ENCODE peak calls at places on chromosomes 11 and 22, in four cellular contexts. T is endothelial cell of umbilical vein, L is uterus, R is spleen. N is an unnamed sample.
A peak's percentile ranks its signal among the peaks of the same experiment; 100 is the strongest.

GRCh38 chr11:115193931-115194797 is 310.1 kb downstream of the CADM1 start:
- DNase-seq in T (no peak), L (no peak), R (no peak), N (peak; percentile 26)

GRCh38 chr11:33773399-33774355 is 643 bp downstream of the FBXO3 start:
- DNase-seq in T (peak; percentile 40), L (no peak), R (peak; percentile 93), N (no peak)

GRCh38 chr11:70507466-70508230 is 109.3 kb downstream of the CTTN start:
- DNase-seq in T (no peak), L (no peak), R (peak; percentile 47), N (no peak)

GRCh38 chr11:66491315-66491935 is 11.2 kb downstream of the DPP3 start:
- DNase-seq in T (no peak), L (no peak), R (no peak), N (no peak)

GRCh38 chr11:28245131-28245530 is 136.9 kb downstream of the METTL15 start:
- DNase-seq in T (no peak), L (no peak), R (no peak), N (peak; percentile 88)

GRCh38 chr22:20552913-20553401 is 45.5 kb downstream of the MED15 start:
- DNase-seq in T (peak; percentile 91), L (no peak), R (peak; percentile 74), N (no peak)

GRCh38 chr11:34654491-34655334 is 33.8 kb downstream of the EHF start:
- DNase-seq in T (no peak), L (no peak), R (no peak), N (peak; percentile 37)

GRCh38 chr11:69650832-69651344 is 9.9 kb downstream of the CCND1 start:
- DNase-seq in T (no peak), L (no peak), R (peak; percentile 54), N (no peak)

GRCh38 chr22:36238348-36239149 is 778 bp downstream of the APOL2 start:
- DNase-seq in T (peak; percentile 53), L (peak; percentile 53), R (peak; percentile 79), N (no peak)

GRCh38 chr22:23245799-23246136 is 65.5 kb downstream of the BCR start:
- DNase-seq in T (no peak), L (no peak), R (no peak), N (no peak)
- H3K4me1 ChIP-seq in T (peaks cover 30% of the 10 kb centered on the region), L (no peaks in the 10 kb centered on the region), R (peaks cover 35% of the 10 kb centered on the region), N (peaks cover 41% of the 10 kb centered on the region)

GRCh38 chr22:49362393-49362792 is 465.3 kb downstream of the BRD1 start:
- DNase-seq in T (no peak), L (no peak), R (peak; percentile 28), N (no peak)

GRCh38 chr22:49364398-49364797 is 463.3 kb downstream of the BRD1 start:
- DNase-seq in T (no peak), L (no peak), R (no peak), N (no peak)

GRCh38 chr22:49365191-49365837 is 462.4 kb downstream of the BRD1 start:
- DNase-seq in T (no peak), L (no peak), R (peak; percentile 49), N (no peak)

GRCh38 chr22:49365910-49366309 is 461.8 kb downstream of the BRD1 start:
- DNase-seq in T (no peak), L (no peak), R (peak; percentile 55), N (no peak)

DNA sequence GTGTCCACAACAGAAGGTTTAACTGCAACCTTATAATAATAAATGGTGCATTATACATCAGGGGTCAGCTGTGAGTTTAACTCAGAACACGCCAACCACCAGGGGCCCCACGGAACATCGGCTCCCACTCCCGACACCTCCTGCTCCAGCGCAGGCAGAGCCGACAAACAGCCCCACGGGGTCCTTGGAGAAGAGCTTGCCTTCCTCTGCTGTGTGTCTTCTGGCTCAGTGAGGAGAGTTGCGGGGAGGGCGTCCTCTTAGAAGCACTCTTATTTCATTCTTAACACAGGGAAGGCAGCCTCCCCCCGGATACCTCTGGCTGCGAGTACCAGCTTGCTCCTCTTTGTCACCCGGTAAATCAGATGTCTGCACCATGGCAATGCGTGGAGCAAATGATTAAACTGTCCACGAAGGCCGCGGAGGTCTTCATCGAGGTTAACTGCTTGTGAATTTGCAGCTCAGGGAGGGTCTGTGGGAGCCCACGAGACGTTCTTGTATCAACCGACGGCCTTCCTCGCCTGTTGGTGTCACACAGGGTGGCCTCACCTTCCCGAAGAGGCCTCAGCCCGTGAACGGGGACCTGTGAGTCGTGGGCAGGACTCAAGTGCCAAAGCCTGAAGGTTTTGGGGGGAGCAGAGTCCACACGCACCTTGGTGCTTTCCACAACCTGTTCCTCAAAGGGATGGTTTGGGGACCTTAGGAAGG is 464.0 kb downstream of the BRD1 start:
- DNase-seq in T (no peak), L (no peak), R (peak; percentile 44), N (no peak)
- H3K4me3 ChIP-seq in T (no peak overlapping the region), L (no peak overlapping the region), R (no peak overlapping the region), N (no peak overlapping the region)

GRCh38 chr11:23021287-23021863 is 161.1 kb upstream of the CCDC179 start:
- DNase-seq in T (peak; percentile 33), L (no peak), R (no peak), N (peak; percentile 6)
- TF ChIP-seq CTCF in T (peak; percentile 66), L (peak; percentile 16), R (no peak), N (peak; percentile 80)

GRCh38 chr22:22374163-22374562 is 129.6 kb downstream of the VPREB1 start:
- DNase-seq in T (no peak), L (no peak), R (no peak), N (no peak)

GRCh38 chr22:22369962-22370265 is 125.3 kb downstream of the VPREB1 start:
- DNase-seq in T (no peak), L (no peak), R (no peak), N (no peak)

GRCh38 chr22:22371031-22371541 is 126.5 kb downstream of the VPREB1 start:
- DNase-seq in T (no peak), L (no peak), R (no peak), N (no peak)

GRCh38 chr22:22374579-22374978 is 130.0 kb downstream of the VPREB1 start:
- DNase-seq in T (no peak), L (no peak), R (no peak), N (no peak)

GRCh38 chr22:22372063-22372462 is 127.5 kb downstream of the VPREB1 start:
- DNase-seq in T (no peak), L (no peak), R (no peak), N (no peak)
- H3K4me1 ChIP-seq in T (no peaks in the 10 kb centered on the region), L (no peaks in the 10 kb centered on the region), R (no peaks in the 10 kb centered on the region), N (no peaks in the 10 kb centered on the region)

DNA sequence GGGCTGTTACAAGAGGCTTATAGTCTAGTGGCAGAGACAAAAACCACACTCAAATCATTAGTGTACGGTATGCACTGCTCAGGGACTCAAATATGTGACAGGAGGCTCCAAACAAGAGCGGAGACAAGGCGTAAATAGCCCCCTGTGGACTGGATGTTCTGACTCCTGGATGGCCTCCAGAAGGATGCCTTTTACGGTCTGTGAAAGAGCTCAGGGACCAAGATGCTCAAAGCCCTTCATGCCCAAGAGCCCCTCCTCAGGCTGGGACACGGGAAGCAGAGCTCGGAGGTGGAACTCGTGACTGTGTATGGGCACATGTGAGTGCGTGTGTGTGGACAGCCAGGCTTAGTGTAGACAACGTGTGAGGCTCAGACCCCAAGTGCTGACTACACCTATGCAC is 9.7 kb downstream of the PPM1F start:
- DNase-seq in T (no peak), L (peak; percentile 59), R (peak; percentile 70), N (no peak)
- H3K4me3 ChIP-seq in T (no peak overlapping the region), L (no peak overlapping the region), R (no peak overlapping the region), N (no peak overlapping the region)

DNA sequence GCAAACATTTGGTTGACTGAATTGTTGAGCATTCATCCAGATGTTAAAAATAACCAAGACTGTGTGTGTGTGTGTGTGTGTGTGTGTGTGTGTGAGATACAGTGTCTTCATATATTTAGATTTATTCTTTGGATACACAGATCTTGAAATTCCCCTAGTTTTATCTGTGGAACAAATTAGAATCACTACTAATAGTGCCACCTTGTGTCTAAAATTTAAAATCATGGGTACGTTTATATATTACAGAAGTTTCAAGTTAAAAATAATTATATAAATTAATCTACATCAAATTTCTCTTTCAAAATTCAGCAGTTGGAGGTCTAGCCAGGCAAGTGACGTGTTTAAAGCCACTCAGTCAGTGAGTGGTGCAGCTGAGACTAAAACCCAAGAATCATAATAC is 1566.2 kb upstream of the TENM4 start:
- DNase-seq in T (peak; percentile 40), L (no peak), R (no peak), N (peak; percentile 2)
- TF ChIP-seq CTCF in T (no peak), L (no peak), R (no peak), N (peak; percentile 16)

GRCh38 chr11:64765291-64765803 is 5.6 kb upstream of the PYGM start:
- DNase-seq in T (no peak), L (no peak), R (peak; percentile 79), N (no peak)

GRCh38 chr11:64764753-64765152 is 5.0 kb upstream of the PYGM start:
- DNase-seq in T (no peak), L (no peak), R (peak; percentile 64), N (no peak)

GRCh38 chr11:64762277-64762915 is 2.6 kb upstream of the PYGM start:
- DNase-seq in T (no peak), L (no peak), R (peak; percentile 61), N (no peak)

GRCh38 chr11:64762916-64763803 is 3.4 kb upstream of the PYGM start:
- DNase-seq in T (peak; percentile 66), L (no peak), R (peak; percentile 76), N (peak; percentile 76)

GRCh38 chr11:64763804-64764611 is 4.2 kb upstream of the PYGM start:
- DNase-seq in T (no peak), L (no peak), R (peak; percentile 88), N (no peak)
- H3K4me1 ChIP-seq in T (peaks cover 20% of the 10 kb centered on the region), L (peaks cover 16% of the 10 kb centered on the region), R (peaks cover 78% of the 10 kb centered on the region), N (peaks cover 24% of the 10 kb centered on the region)